ENCODE peak calls at places on chromosomes 16 and 17, in four cellular contexts. One of them, this sample, is unnamed.

GRCh38 chr16:81713295-81713772 is 65.8 kb upstream of the PLCG2 start:
- DNase-seq in K562: no peak
- DNase-seq in HepG2: no peak
- DNase-seq in GM12878: no peak
- DNase-seq in this sample: no peak

GRCh38 chr16:27230562-27230991 is 27.3 kb downstream of the KDM8 start:
- DNase-seq in K562: no peak
- DNase-seq in HepG2: no peak
- DNase-seq in GM12878: no peak
- DNase-seq in this sample: no peak

GRCh38 chr17:46063239-46063638 is 64.2 kb downstream of the STH start:
- DNase-seq in K562: no peak
- DNase-seq in HepG2: no peak
- DNase-seq in GM12878: no peak
- DNase-seq in this sample: no peak

GRCh38 chr17:40345161-40346034 is 19.1 kb downstream of the GJD3 start:
- DNase-seq in K562: peak; percentile 80
- DNase-seq in HepG2: peak; percentile 84
- DNase-seq in GM12878: no peak
- DNase-seq in this sample: peak; percentile 74

GRCh38 chr16:85139888-85140339 is 27.6 kb upstream of the CIBAR2 start:
- DNase-seq in K562: no peak
- DNase-seq in HepG2: peak; percentile 80
- DNase-seq in GM12878: no peak
- DNase-seq in this sample: no peak

GRCh38 chr16:19328364-19328763 is 42.8 kb downstream of the CLEC19A start:
- DNase-seq in K562: no peak
- DNase-seq in HepG2: no peak
- DNase-seq in GM12878: no peak
- DNase-seq in this sample: no peak

GRCh38 chr16:35188288-35189155 is 1729.1 kb downstream of the TP53TG3F start:
- DNase-seq in K562: no peak
- DNase-seq in HepG2: peak; percentile 12
- DNase-seq in GM12878: no peak
- DNase-seq in this sample: peak; percentile 63

GRCh38 chr16:83835972-83836566 is 28.3 kb downstream of the HSBP1 start:
- DNase-seq in K562: no peak
- DNase-seq in HepG2: no peak
- DNase-seq in GM12878: no peak
- DNase-seq in this sample: no peak

GRCh38 chr16:85613609-85614337 is 651 bp downstream of the GSE1 start:
- DNase-seq in K562: peak; percentile 64
- DNase-seq in HepG2: peak; percentile 46
- DNase-seq in GM12878: no peak
- DNase-seq in this sample: peak; percentile 87

GRCh38 chr16:4316732-4317461 is 1.0 kb downstream of the GLIS2 start:
- DNase-seq in K562: no peak
- DNase-seq in HepG2: no peak
- DNase-seq in GM12878: no peak
- DNase-seq in this sample: peak; percentile 74

GRCh38 chr17:75896360-75897075 is at the start of gene TRIM65:
- DNase-seq in K562: peak; percentile 92
- DNase-seq in HepG2: peak; percentile 56
- DNase-seq in GM12878: no peak
- DNase-seq in this sample: peak; percentile 98

GRCh38 chr16:31265329-31266245 is 5.8 kb downstream of the ITGAM start:
- DNase-seq in K562: peak; percentile 3
- DNase-seq in HepG2: no peak
- DNase-seq in GM12878: peak; percentile 79
- DNase-seq in this sample: no peak

GRCh38 chr17:83083368-83084201 is 4.2 kb downstream of the METRNL start:
- DNase-seq in K562: no peak
- DNase-seq in HepG2: no peak
- DNase-seq in GM12878: no peak
- DNase-seq in this sample: peak; percentile 93

GRCh38 chr16:1413684-1414531 is 596 bp downstream of the UNKL start:
- DNase-seq in K562: peak; percentile 76
- DNase-seq in HepG2: no peak
- DNase-seq in GM12878: peak; percentile 8
- DNase-seq in this sample: peak; percentile 89

GRCh38 chr17:57566724-57567123 is 178.4 kb downstream of the CCDC182 start:
- DNase-seq in K562: no peak
- DNase-seq in HepG2: no peak
- DNase-seq in GM12878: no peak
- DNase-seq in this sample: no peak

GRCh38 chr16:4535627-4536108 is 2.9 kb downstream of the CDIP1 start:
- DNase-seq in K562: no peak
- DNase-seq in HepG2: no peak
- DNase-seq in GM12878: no peak
- DNase-seq in this sample: no peak

GRCh38 chr16:48011888-48012658 is 143.7 kb downstream of the ABCC12 start:
- DNase-seq in K562: no peak
- DNase-seq in HepG2: no peak
- DNase-seq in GM12878: no peak
- DNase-seq in this sample: no peak

GRCh38 chr16:88468289-88469129 is 15.4 kb downstream of the ZFPM1 start:
- DNase-seq in K562: peak; percentile 89
- DNase-seq in HepG2: peak; percentile 67
- DNase-seq in GM12878: no peak
- DNase-seq in this sample: peak; percentile 89

GRCh38 chr16:30924086-30924714 is 828 bp downstream of the FBXL19 start:
- DNase-seq in K562: peak; percentile 72
- DNase-seq in HepG2: no peak
- DNase-seq in GM12878: no peak
- DNase-seq in this sample: peak; percentile 67

GRCh38 chr16:23025692-23026305 is 123.5 kb downstream of the USP31 start:
- DNase-seq in K562: no peak
- DNase-seq in HepG2: no peak
- DNase-seq in GM12878: no peak
- DNase-seq in this sample: peak; percentile 67

GRCh38 chr17:74243013-74243755 is 29.8 kb downstream of the TTYH2 start:
- DNase-seq in K562: no peak
- DNase-seq in HepG2: no peak
- DNase-seq in GM12878: no peak
- DNase-seq in this sample: peak; percentile 85

GRCh38 chr17:55743103-55743679 is 7.7 kb upstream of the PCTP start:
- DNase-seq in K562: no peak
- DNase-seq in HepG2: peak; percentile 88
- DNase-seq in GM12878: no peak
- DNase-seq in this sample: no peak

GRCh38 chr17:44972953-44973352 is 4.8 kb upstream of the C1QL1 start:
- DNase-seq in K562: no peak
- DNase-seq in HepG2: peak; percentile 43
- DNase-seq in GM12878: no peak
- DNase-seq in this sample: no peak

GRCh38 chr17:19391432-19391831 is 4.4 kb upstream of the MFAP4 start:
- DNase-seq in K562: no peak
- DNase-seq in HepG2: no peak
- DNase-seq in GM12878: no peak
- DNase-seq in this sample: no peak

GRCh38 chr16:86631441-86631840 is 53.1 kb downstream of the FOXL1 start:
- DNase-seq in K562: no peak
- DNase-seq in HepG2: no peak
- DNase-seq in GM12878: no peak
- DNase-seq in this sample: no peak

GRCh38 chr17:21510686-21511367 is 134.7 kb downstream of the KCNJ12 start:
- DNase-seq in K562: no peak
- DNase-seq in HepG2: no peak
- DNase-seq in GM12878: no peak
- DNase-seq in this sample: no peak

GRCh38 chr16:89317101-89317671 is 99.7 kb downstream of the ZNF778 start:
- DNase-seq in K562: no peak
- DNase-seq in HepG2: no peak
- DNase-seq in GM12878: no peak
- DNase-seq in this sample: no peak

GRCh38 chr17:19313746-19314651 is 48.5 kb downstream of the B9D1 start:
- DNase-seq in K562: no peak
- DNase-seq in HepG2: no peak
- DNase-seq in GM12878: no peak
- DNase-seq in this sample: no peak

GRCh38 chr16:81319221-81319912 is 4.6 kb downstream of the GAN start:
- DNase-seq in K562: peak; percentile 33
- DNase-seq in HepG2: no peak
- DNase-seq in GM12878: no peak
- DNase-seq in this sample: no peak

GRCh38 chr16:22302776-22303363 is 5.7 kb downstream of the POLR3E start:
- DNase-seq in K562: no peak
- DNase-seq in HepG2: no peak
- DNase-seq in GM12878: no peak
- DNase-seq in this sample: no peak

GRCh38 chr17:73325527-73325842 is 13.7 kb upstream of the CDC42EP4 start:
- DNase-seq in K562: no peak
- DNase-seq in HepG2: no peak
- DNase-seq in GM12878: no peak
- DNase-seq in this sample: no peak

GRCh38 chr17:4796550-4796915 is 569 bp downstream of the PSMB6 start:
- DNase-seq in K562: peak; percentile 52
- DNase-seq in HepG2: peak; percentile 33
- DNase-seq in GM12878: no peak
- DNase-seq in this sample: peak; percentile 75

GRCh38 chr16:29940656-29941055 is 14.6 kb upstream of the KCTD13 start:
- DNase-seq in K562: no peak
- DNase-seq in HepG2: no peak
- DNase-seq in GM12878: no peak
- DNase-seq in this sample: no peak

GRCh38 chr17:39643271-39643670 is 6.3 kb downstream of the STARD3 start:
- DNase-seq in K562: no peak
- DNase-seq in HepG2: no peak
- DNase-seq in GM12878: no peak
- DNase-seq in this sample: no peak

GRCh38 chr17:38602862-38603785 is 2.6 kb downstream of the SRCIN1 start:
- DNase-seq in K562: no peak
- DNase-seq in HepG2: no peak
- DNase-seq in GM12878: no peak
- DNase-seq in this sample: no peak
- TF ChIP-seq CHD2 in K562: no peak
- TF ChIP-seq CHD2 in HepG2: no peak
- TF ChIP-seq CHD2 in GM12878: no peak
- TF ChIP-seq CHD2 in this sample: no peak

GRCh38 chr16:46857261-46857962 is 26.4 kb upstream of the C16orf87 start:
- DNase-seq in K562: peak; percentile 31
- DNase-seq in HepG2: peak; percentile 65
- DNase-seq in GM12878: no peak
- DNase-seq in this sample: peak; percentile 63
- TF ChIP-seq ZBTB33 in K562: no peak
- TF ChIP-seq ZBTB33 in HepG2: no peak
- TF ChIP-seq ZBTB33 in GM12878: no peak
- TF ChIP-seq ZBTB33 in this sample: no peak

GRCh38 chr17:77433385-77434135 is 292.8 kb downstream of the SEC14L1 start:
- DNase-seq in K562: no peak
- DNase-seq in HepG2: no peak
- DNase-seq in GM12878: no peak
- DNase-seq in this sample: peak; percentile 92
- TF ChIP-seq CHD2 in K562: no peak
- TF ChIP-seq CHD2 in HepG2: no peak
- TF ChIP-seq CHD2 in GM12878: peak; percentile 56
- TF ChIP-seq CHD2 in this sample: peak; percentile 89

DNA sequence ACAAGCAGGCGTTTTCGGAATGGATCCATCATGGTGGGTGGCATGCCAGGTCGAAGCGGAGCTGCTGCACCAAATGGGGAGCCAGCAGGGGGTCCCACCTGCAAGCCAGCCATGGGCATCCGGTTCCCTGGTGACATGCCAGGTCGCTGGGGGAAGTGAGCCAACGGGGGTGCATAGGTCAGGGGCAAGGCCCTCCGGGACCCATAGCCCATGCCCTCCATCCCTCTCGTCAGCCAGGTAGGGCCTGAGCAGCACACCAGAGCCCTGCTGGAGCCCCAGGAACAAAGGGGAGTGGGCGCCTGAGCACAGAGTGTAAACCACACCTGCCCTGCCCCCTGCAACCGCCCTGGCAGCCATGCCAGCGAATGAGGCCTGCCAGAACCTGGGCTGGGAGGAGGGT is 5.0 kb downstream of the SMARCD2 start:
- DNase-seq in K562: no peak
- DNase-seq in HepG2: no peak
- DNase-seq in GM12878: no peak
- DNase-seq in this sample: no peak
- TF ChIP-seq ZBTB33 in K562: no peak
- TF ChIP-seq ZBTB33 in HepG2: no peak
- TF ChIP-seq ZBTB33 in GM12878: no peak
- TF ChIP-seq ZBTB33 in this sample: no peak